ENCODE peak calls at places on chromosomes 2 and 18, in seven cellular contexts. U, Y, C, Z, D, F and B are unnamed samples.
A peak's percentile ranks its signal among the peaks of the same experiment; 100 is the strongest.

GRCh38 chr2:238855299-238855698 is 7.4 kb downstream of the TWIST2 start:
- DNase-seq in U (no peak), Y (peak; percentile 57), C (no peak), Z (no peak), D (no peak), F (no peak), B (no peak)

GRCh38 chr2:218806346-218806978 is 24.5 kb downstream of the CYP27A1 start:
- DNase-seq in U (no peak), Y (peak; percentile 99), C (no peak), Z (no peak), D (no peak), F (peak; percentile 12), B (no peak)

GRCh38 chr2:66268756-66269155 is 166.2 kb upstream of the MEIS1 start:
- DNase-seq in U (no peak), Y (no peak), C (no peak), Z (no peak), D (no peak), F (no peak), B (no peak)

GRCh38 chr2:176813526-176814179 is 398.9 kb upstream of the HNRNPA3 start:
- DNase-seq in U (no peak), Y (no peak), C (no peak), Z (no peak), D (no peak), F (no peak), B (no peak)

GRCh38 chr2:173472112-173472511 is 117.4 kb downstream of the CDCA7 start:
- DNase-seq in U (no peak), Y (no peak), C (no peak), Z (no peak), D (no peak), F (no peak), B (no peak)

GRCh38 chr2:111704246-111704645 is 179.7 kb downstream of the ANAPC1 start:
- DNase-seq in U (no peak), Y (peak; percentile 89), C (no peak), Z (no peak), D (no peak), F (no peak), B (no peak)

GRCh38 chr18:49658871-49659378 is 97.1 kb downstream of the LIPG start:
- DNase-seq in U (no peak), Y (no peak), C (no peak), Z (no peak), D (no peak), F (no peak), B (no peak)

GRCh38 chr2:80053522-80054338 is 250.8 kb downstream of the LRRTM1 start:
- DNase-seq in U (no peak), Y (peak; percentile 8), C (no peak), Z (no peak), D (no peak), F (no peak), B (no peak)

GRCh38 chr2:71950256-71951066 is 197.2 kb downstream of the CYP26B1 start:
- DNase-seq in U (no peak), Y (peak; percentile 59), C (no peak), Z (no peak), D (no peak), F (no peak), B (no peak)

GRCh38 chr2:109257653-109258052 is 128.6 kb downstream of the SH3RF3 start:
- DNase-seq in U (no peak), Y (peak; percentile 44), C (no peak), Z (no peak), D (no peak), F (no peak), B (no peak)

GRCh38 chr2:158357699-158358098 is 98.9 kb downstream of the CCDC148 start:
- DNase-seq in U (no peak), Y (no peak), C (no peak), Z (no peak), D (no peak), F (no peak), B (no peak)

GRCh38 chr2:106124787-106125549 is 69.1 kb downstream of the UXS1 start:
- DNase-seq in U (no peak), Y (no peak), C (no peak), Z (no peak), D (no peak), F (no peak), B (no peak)

GRCh38 chr2:48886919-48887318 is 131.4 kb upstream of the LHCGR start:
- DNase-seq in U (no peak), Y (no peak), C (no peak), Z (no peak), D (no peak), F (no peak), B (no peak)

GRCh38 chr2:237450583-237450982 is 36.5 kb upstream of the MLPH start:
- DNase-seq in U (no peak), Y (no peak), C (no peak), Z (no peak), D (no peak), F (no peak), B (no peak)

GRCh38 chr2:38528008-38528442 is 74.7 kb downstream of the HNRNPLL start:
- DNase-seq in U (peak; percentile 69), Y (peak; percentile 90), C (peak; percentile 53), Z (peak; percentile 25), D (peak; percentile 67), F (peak; percentile 49), B (no peak)

GRCh38 chr18:76621184-76621583 is 126.1 kb upstream of the ZNF516 start:
- DNase-seq in U (no peak), Y (peak; percentile 66), C (no peak), Z (no peak), D (no peak), F (no peak), B (no peak)

GRCh38 chr18:79856119-79857080 is 58.7 kb downstream of the KCNG2 start:
- DNase-seq in U (peak; percentile 44), Y (peak; percentile 43), C (peak; percentile 37), Z (no peak), D (no peak), F (no peak), B (no peak)

GRCh38 chr2:149904352-149904751 is 316.8 kb upstream of the MMADHC start:
- DNase-seq in U (no peak), Y (no peak), C (no peak), Z (no peak), D (peak; percentile 8), F (no peak), B (no peak)

GRCh38 chr2:225998125-225998524 is 598.6 kb downstream of the NYAP2 start:
- DNase-seq in U (no peak), Y (no peak), C (no peak), Z (no peak), D (no peak), F (no peak), B (no peak)

GRCh38 chr18:73707035-73707434 is 440.6 kb downstream of the FBXO15 start:
- DNase-seq in U (no peak), Y (no peak), C (no peak), Z (no peak), D (no peak), F (no peak), B (no peak)

GRCh38 chr2:40371525-40372277 is 80.2 kb downstream of the SLC8A1 start:
- DNase-seq in U (peak; percentile 11), Y (peak; percentile 91), C (no peak), Z (no peak), D (peak; percentile 47), F (no peak), B (no peak)

GRCh38 chr2:40101076-40101688 is 322.1 kb upstream of the THUMPD2 start:
- DNase-seq in U (no peak), Y (peak; percentile 89), C (no peak), Z (no peak), D (no peak), F (no peak), B (no peak)

GRCh38 chr2:223460774-223461211 is 141.4 kb downstream of the SCG2 start:
- DNase-seq in U (no peak), Y (peak; percentile 80), C (no peak), Z (no peak), D (no peak), F (peak; percentile 49), B (no peak)

GRCh38 chr2:177888581-177888980 is 184.0 kb downstream of the PDE11A start:
- DNase-seq in U (no peak), Y (no peak), C (no peak), Z (no peak), D (no peak), F (no peak), B (no peak)

GRCh38 chr2:31440764-31441163 is 26.2 kb upstream of the XDH start:
- DNase-seq in U (no peak), Y (peak; percentile 88), C (no peak), Z (no peak), D (no peak), F (no peak), B (no peak)

GRCh38 chr2:26184555-26185303 is 11.8 kb downstream of the GAREM2 start:
- DNase-seq in U (peak; percentile 91), Y (peak; percentile 95), C (peak; percentile 94), Z (peak; percentile 85), D (peak; percentile 92), F (peak; percentile 86), B (peak; percentile 73)

GRCh38 chr18:55406374-55407045 is 181.5 kb downstream of the TCF4 start:
- DNase-seq in U (no peak), Y (no peak), C (no peak), Z (no peak), D (no peak), F (no peak), B (no peak)

GRCh38 chr2:82182270-82182669 is 1877.7 kb upstream of the LRRTM1 start:
- DNase-seq in U (no peak), Y (no peak), C (no peak), Z (no peak), D (no peak), F (no peak), B (no peak)

GRCh38 chr18:29087616-29088246 is 910.8 kb upstream of the CDH2 start:
- DNase-seq in U (no peak), Y (no peak), C (no peak), Z (no peak), D (no peak), F (no peak), B (no peak)

GRCh38 chr18:55920063-55920462 is 332.1 kb upstream of the TCF4 start:
- DNase-seq in U (no peak), Y (no peak), C (no peak), Z (no peak), D (no peak), F (no peak), B (no peak)